ENCODE peak calls at places on chromosomes 2 and 18, in ten cellular contexts. Z is gastrocnemius medialis, T is heart left ventricle, P is HepG2, U is body of pancreas, N is right lobe of liver, V is upper lobe of left lung, A is HCT116, O is A549, L is GM12878. B is an unnamed sample.

GRCh38 chr2:11398710-11399109 is 54.3 kb upstream of the ROCK2 start:
- ATAC-seq in U (no peak), N (no peak), L (no peak), Z (peak; percentile 81), A (no peak), O (no peak), T (peak; percentile 60), P (no peak), V (peak; percentile 41), B (no peak)

GRCh38 chr18:54812885-54813284 is 15.4 kb upstream of the RAB27B start:
- ATAC-seq in P (no peak), V (no peak), T (no peak), U (no peak), Z (no peak), A (no peak), N (no peak), O (no peak), L (peak; percentile 61), B (no peak)

GRCh38 chr2:47724221-47724981 is 58.5 kb upstream of the MSH6 start:
- ATAC-seq in T (no peak), P (no peak), L (peak; percentile 92), O (peak; percentile 59), A (no peak), Z (no peak), U (no peak), V (no peak), N (no peak), B (no peak)

GRCh38 chr18:55097406-55098170 is 138.3 kb upstream of the CCDC68 start:
- ATAC-seq in U (no peak), A (no peak), T (no peak), P (no peak), N (no peak), Z (no peak), L (no peak), O (no peak), V (no peak), B (no peak)

GRCh38 chr2:11080253-11081115 is 74.8 kb upstream of the SLC66A3 start:
- ATAC-seq in V (no peak), A (no peak), L (no peak), P (peak; percentile 60), Z (no peak), T (no peak), U (no peak), O (peak; percentile 57), N (no peak), B (no peak)

GRCh38 chr2:231332872-231333500 is 62.5 kb upstream of the B3GNT7 start:
- ATAC-seq in O (no peak), N (no peak), V (no peak), Z (no peak), U (no peak), A (no peak), P (no peak), L (no peak), T (no peak), B (no peak)

GRCh38 chr2:237487496-237487895 is 445 bp downstream of the MLPH start:
- ATAC-seq in U (peak; percentile 2), Z (no peak), T (peak; percentile 24), O (peak; percentile 31), A (peak; percentile 17), L (no peak), P (no peak), N (peak; percentile 48), V (no peak), B (no peak)

GRCh38 chr2:8103085-8103708 is 578.7 kb upstream of the ID2 start:
- ATAC-seq in U (no peak), N (peak; percentile 92), Z (no peak), L (no peak), A (no peak), T (no peak), P (peak; percentile 98), O (peak; percentile 91), V (no peak), B (no peak)

GRCh38 chr2:30979822-30980245 is 158.4 kb downstream of the GALNT14 start:
- ATAC-seq in O (peak; percentile 96), U (no peak), T (peak; percentile 72), A (peak; percentile 63), V (no peak), N (no peak), L (no peak), P (peak; percentile 64), Z (peak; percentile 56), B (peak; percentile 60)

GRCh38 chr2:155372969-155373368 is 674.5 kb downstream of the KCNJ3 start:
- ATAC-seq in N (no peak), O (peak; percentile 68), A (peak; percentile 62), P (no peak), V (no peak), U (no peak), T (no peak), Z (no peak), L (peak; percentile 27), B (no peak)

GRCh38 chr2:170713280-170714155 is 1.6 kb upstream of the SP5 start:
- ATAC-seq in T (no peak), U (no peak), N (peak; percentile 5), P (no peak), V (peak; percentile 34), L (peak; percentile 35), O (no peak), A (no peak), Z (no peak), B (no peak)

GRCh38 chr2:175167076-175167791 is 769 bp downstream of the ATF2 start:
- ATAC-seq in L (peak; percentile 25), O (peak; percentile 27), A (peak; percentile 1), P (peak; percentile 12), Z (peak; percentile 17), N (peak; percentile 4), V (no peak), U (no peak), T (peak; percentile 28), B (no peak)
- TF ChIP-seq POLR2A in L (no peak), O (no peak), A (no peak), P (no peak), Z (no peak), N (no peak), V (no peak), U (no peak), T (no peak), B (no peak)

DNA sequence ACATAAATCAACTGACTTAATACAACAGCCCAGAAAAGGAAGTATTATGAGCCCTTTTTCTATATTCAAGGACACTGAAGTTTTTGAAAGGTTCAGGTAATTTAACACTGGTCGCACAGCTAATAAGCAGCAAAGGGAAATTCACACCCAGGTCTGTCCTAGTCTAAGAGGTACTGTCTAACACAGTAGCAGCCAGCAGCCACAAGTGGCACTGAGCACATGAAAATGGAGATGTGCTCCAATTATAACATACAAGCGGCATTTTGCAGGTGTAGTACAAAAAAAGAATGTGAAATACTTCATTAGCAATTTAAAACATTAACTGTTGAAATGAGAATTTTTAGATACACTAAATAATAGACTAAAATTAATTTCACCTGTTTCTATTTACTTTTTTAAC is 23.4 kb downstream of the SPRED2 start:
- ATAC-seq in P (no peak), N (no peak), O (no peak), V (no peak), L (no peak), U (no peak), T (no peak), Z (no peak), A (no peak), B (no peak)
- TF ChIP-seq CTCF in P (no peak), N (no peak), O (no peak), V (no peak), L (no peak), U (no peak), T (no peak), Z (no peak), A (no peak), B (no peak)

GRCh38 chr2:15306706-15307105 is 254.4 kb downstream of the NBAS start:
- ATAC-seq in L (no peak), Z (no peak), O (no peak), N (no peak), U (no peak), T (no peak), V (no peak), P (no peak), A (no peak), B (no peak)

GRCh38 chr2:15307526-15307925 is 253.6 kb downstream of the NBAS start:
- ATAC-seq in O (no peak), N (peak; percentile 50), Z (no peak), V (no peak), T (no peak), L (no peak), U (no peak), P (no peak), A (no peak), B (no peak)

GRCh38 chr2:15302154-15302553 is 259.0 kb downstream of the NBAS start:
- ATAC-seq in T (peak; percentile 63), L (no peak), A (no peak), Z (peak; percentile 79), O (no peak), N (no peak), V (no peak), U (no peak), P (no peak), B (no peak)

GRCh38 chr2:15300645-15301573 is 260.2 kb downstream of the NBAS start:
- ATAC-seq in T (no peak), Z (no peak), L (no peak), P (no peak), O (no peak), V (no peak), N (no peak), U (no peak), A (no peak), B (no peak)

DNA sequence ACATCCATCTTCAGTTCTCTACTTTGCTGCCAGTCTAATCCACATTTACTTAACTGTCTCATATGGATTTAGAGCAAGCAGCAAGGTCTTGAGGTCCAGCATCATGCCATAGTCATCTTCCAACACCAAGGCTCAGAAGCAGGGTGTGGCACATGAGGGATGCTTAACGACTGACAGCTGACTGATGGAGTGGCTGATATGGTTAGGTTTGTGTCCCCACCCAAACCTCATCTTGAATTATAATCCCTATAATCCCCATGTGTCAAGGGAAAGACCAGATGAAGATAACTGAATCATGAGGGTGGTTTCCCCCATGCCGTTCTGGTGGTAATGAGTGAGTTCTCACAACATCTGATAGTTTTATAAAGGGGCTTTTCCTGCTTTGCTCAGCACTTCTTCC is 257.3 kb downstream of the NBAS start:
- ATAC-seq in A (no peak), Z (no peak), N (no peak), O (no peak), V (no peak), L (no peak), P (no peak), U (no peak), T (no peak), B (no peak)
- TF ChIP-seq POLR2A in A (no peak), Z (no peak), N (no peak), O (no peak), V (no peak), L (no peak), P (no peak), U (no peak), T (no peak), B (no peak)

GRCh38 chr2:160091381-160091780 is 29.0 kb upstream of the PLA2R1 start:
- ATAC-seq in T (no peak), O (no peak), Z (no peak), A (no peak), L (no peak), P (no peak), V (no peak), N (no peak), U (no peak), B (no peak)

GRCh38 chr2:160092445-160092844 is 30.0 kb upstream of the PLA2R1 start:
- ATAC-seq in T (no peak), U (no peak), N (no peak), Z (no peak), L (no peak), A (no peak), V (peak; percentile 20), P (no peak), O (no peak), B (no peak)

GRCh38 chr2:160085662-160086061 is 23.2 kb upstream of the PLA2R1 start:
- ATAC-seq in N (no peak), L (peak; percentile 61), O (peak; percentile 67), V (no peak), P (peak; percentile 28), A (peak; percentile 40), T (no peak), U (no peak), Z (no peak), B (no peak)

GRCh38 chr2:160087854-160088745 is 25.7 kb upstream of the PLA2R1 start:
- ATAC-seq in N (no peak), U (no peak), L (peak; percentile 82), V (no peak), Z (no peak), O (peak; percentile 92), A (peak; percentile 77), T (no peak), P (peak; percentile 83), B (no peak)
- TF ChIP-seq CTCF in N (no peak), U (no peak), L (peak; percentile 21), V (no peak), Z (no peak), O (peak; percentile 86), A (peak; percentile 21), T (no peak), P (peak; percentile 54), B (no peak)